ENCODE peak calls at places on chromosomes 12 and 14, in four cellular contexts. P is HepG2, Z is fibroblast of lung, X is GM23248. L is an unnamed sample.

GRCh38 chr12:24574538-24574937 is 374.4 kb downstream of the BCAT1 start:
- DNase-seq in Z (no peak), P (no peak), X (no peak), L (no peak)

GRCh38 chr12:84497819-84498218 is 414.8 kb downstream of the SLC6A15 start:
- DNase-seq in X (peak; percentile 9), Z (peak; percentile 55), P (peak; percentile 15), L (peak; percentile 7)

GRCh38 chr12:58211211-58211610 is 269.8 kb downstream of the ATP23 start:
- DNase-seq in X (no peak), P (no peak), Z (no peak), L (no peak)

GRCh38 chr14:66315548-66315947 is 170.6 kb upstream of the CCDC196 start:
- DNase-seq in Z (no peak), X (no peak), P (no peak), L (no peak)

GRCh38 chr14:66974397-66975025 is 214.7 kb upstream of the GARIN2 start:
- DNase-seq in P (no peak), X (peak; percentile 15), Z (no peak), L (peak; percentile 5)

GRCh38 chr12:52798671-52799497 is 3.0 kb upstream of the KRT3 start:
- DNase-seq in X (peak; percentile 57), Z (no peak), P (no peak), L (no peak)

GRCh38 chr12:98253207-98253606 is 262.2 kb upstream of the TMPO start:
- DNase-seq in P (no peak), X (no peak), Z (no peak), L (no peak)

GRCh38 chr14:49553892-49554291 is 32.3 kb downstream of the RPS29 start:
- DNase-seq in P (no peak), Z (no peak), X (no peak), L (no peak)

GRCh38 chr12:72074065-72074464 is 135.4 kb downstream of the TPH2 start:
- DNase-seq in P (no peak), Z (no peak), X (no peak), L (no peak)

GRCh38 chr14:34250959-34251358 is 211.1 kb downstream of the SPTSSA start:
- DNase-seq in P (no peak), X (no peak), Z (no peak), L (no peak)

GRCh38 chr14:42138406-42138805 is 531.7 kb downstream of the LRFN5 start:
- DNase-seq in P (no peak), X (no peak), Z (no peak), L (no peak)

GRCh38 chr14:32075636-32076277 is 1.3 kb upstream of the ARHGAP5 start:
- DNase-seq in P (peak; percentile 34), Z (peak; percentile 31), X (peak; percentile 87), L (no peak)

GRCh38 chr14:61470954-61471279 is 149.5 kb downstream of the PRKCH start:
- DNase-seq in X (no peak), Z (no peak), P (no peak), L (no peak)
- H3K9ac ChIP-seq in X (peak overlapping the region; percentile 86), Z (peak overlapping the region; percentile 59), P (no peak overlapping the region), L (peak overlapping the region; percentile 79)

DNA sequence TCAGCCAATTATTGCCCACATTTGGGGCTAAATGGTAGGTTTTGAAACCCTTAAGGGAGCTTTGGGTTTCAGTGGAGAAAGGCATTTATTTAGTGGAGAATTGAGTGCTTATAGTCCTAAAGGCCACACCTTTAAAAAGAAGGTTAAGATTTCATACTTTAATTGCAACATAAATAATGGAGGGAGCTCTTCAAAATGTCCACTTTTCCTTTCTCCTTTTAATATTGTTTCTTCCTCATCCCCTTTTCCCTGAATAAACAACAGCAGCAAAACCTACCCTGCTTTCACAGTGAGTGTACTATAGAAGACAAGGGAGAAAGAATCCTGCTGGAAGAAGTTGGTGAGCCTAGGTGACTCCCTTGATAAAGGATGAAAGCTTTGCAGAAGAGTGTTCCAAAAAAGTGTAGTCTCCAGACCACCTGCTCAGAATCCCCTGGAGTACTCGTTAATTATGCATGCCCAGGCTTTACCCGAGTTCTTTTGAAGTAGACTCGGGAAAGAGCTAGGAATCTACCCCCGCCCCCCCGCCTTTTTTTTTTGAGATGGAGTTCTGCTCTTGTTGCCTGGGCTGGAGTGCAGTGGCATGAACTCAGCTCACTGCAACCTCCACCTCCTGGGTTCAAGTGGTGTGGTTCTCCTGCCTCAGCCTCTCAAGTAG is 11.5 kb upstream of the EID3 start:
- DNase-seq in Z (no peak), P (no peak), X (no peak), L (no peak)
- H3K9ac ChIP-seq in Z (no peak overlapping the region), P (no peak overlapping the region), X (peak overlapping the region; percentile 5), L (no peak overlapping the region)

DNA sequence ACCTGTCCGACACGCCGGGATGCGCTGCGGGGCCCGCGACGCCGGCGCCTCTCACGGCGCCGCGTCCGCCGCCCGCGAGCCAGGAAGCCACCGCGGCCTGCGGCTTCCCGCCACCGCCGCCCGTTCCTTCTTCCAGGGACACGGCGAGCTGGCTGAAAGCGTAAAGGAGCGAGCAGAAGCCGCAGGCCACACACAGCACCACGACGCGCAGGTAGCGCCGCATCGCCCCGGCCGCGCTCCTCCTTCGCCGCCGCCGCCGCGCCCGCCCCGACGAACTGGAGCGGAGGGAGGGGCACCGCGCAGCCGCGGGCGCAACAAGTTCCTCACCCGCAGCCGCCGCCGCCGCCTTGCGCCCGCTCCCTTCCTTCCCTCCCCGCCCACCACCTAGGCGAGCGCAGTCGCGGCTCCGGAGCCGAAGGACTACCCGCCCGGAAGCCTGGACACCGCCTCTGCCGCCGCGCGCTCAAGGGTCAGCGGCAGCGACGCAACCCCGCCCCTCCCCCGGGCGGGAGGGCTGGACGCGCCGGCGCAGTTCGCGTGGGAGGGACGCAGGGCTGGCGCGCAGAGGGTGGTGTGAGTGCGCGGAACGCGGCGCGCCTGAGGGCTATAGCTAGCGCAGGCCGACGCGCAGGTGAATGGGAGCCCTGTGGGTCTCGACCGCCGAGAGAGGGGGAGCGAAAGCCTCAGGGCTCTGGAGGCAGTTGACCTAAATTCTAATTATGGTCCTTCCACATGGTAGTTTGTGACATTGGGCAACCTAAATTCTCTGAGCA is at the start of gene GXYLT1:
- DNase-seq in Z (peak; percentile 92), P (peak; percentile 79), X (peak; percentile 97), L (peak; percentile 95)
- H3K9ac ChIP-seq in Z (peak within 1 kb of the TSS; percentile 62), P (peak within 1 kb of the TSS; percentile 79), X (peak within 1 kb of the TSS; percentile 73), L (peak within 1 kb of the TSS; percentile 83)

GRCh38 chr12:8692573-8692972 is 5.2 kb upstream of the RIMKLB start:
- DNase-seq in X (no peak), Z (peak; percentile 66), P (no peak), L (peak; percentile 97)
- H3K9ac ChIP-seq in X (no peak overlapping the region), Z (no peak overlapping the region), P (no peak overlapping the region), L (peak overlapping the region; percentile 55)

GRCh38 chr12:66065146-66065545 is 65.4 kb downstream of the LLPH start:
- DNase-seq in P (no peak), Z (peak; percentile 53), X (peak; percentile 56), L (no peak)
- H3K9ac ChIP-seq in P (no peak overlapping the region), Z (no peak overlapping the region), X (no peak overlapping the region), L (no peak overlapping the region)

L was measured in endothelial cell of umbilical vein.